ENCODE peak calls at places on chromosomes 13 and 19, in eight cellular contexts. H is progenitor cell of endocrine pancreas; L is body of pancreas; Y is WTC11; X is tibial nerve; S is neural progenitor cell; I is CD4-positive, alpha-beta T cell; Z is AG09309. A is an unnamed sample.

GRCh38 chr19:49469828-49470614 is 4.0 kb upstream of the FLT3LG start:
- DNase-seq in H (no peak), L (no peak), Y (no peak), X (no peak), S (no peak), I (peak; percentile 57), Z (no peak), A (no peak)

GRCh38 chr19:18029617-18030338 is 21.8 kb downstream of the ARRDC2 start:
- DNase-seq in H (no peak), L (peak; percentile 64), Y (no peak), X (no peak), S (no peak), I (no peak), Z (no peak), A (no peak)

GRCh38 chr19:19064811-19065745 is 1.3 kb downstream of the SLC25A42 start:
- DNase-seq in H (no peak), L (peak; percentile 42), Y (peak; percentile 35), X (no peak), S (no peak), I (no peak), Z (no peak), A (peak; percentile 63)

GRCh38 chr13:99057310-99057975 is 79.6 kb upstream of the DOCK9 start:
- DNase-seq in H (no peak), L (no peak), Y (no peak), X (peak; percentile 55), S (no peak), I (no peak), Z (peak; percentile 43), A (no peak)

GRCh38 chr19:23378948-23379347 is 16.3 kb downstream of the ZNF91 start:
- DNase-seq in H (no peak), L (no peak), Y (no peak), X (no peak), S (no peak), I (no peak), Z (no peak), A (no peak)

GRCh38 chr19:55597493-55597892 is 1.8 kb downstream of the FIZ1 start:
- DNase-seq in H (no peak), L (no peak), Y (no peak), X (no peak), S (no peak), I (no peak), Z (no peak), A (no peak)

GRCh38 chr19:53877361-53877766 is 4.6 kb upstream of the PRKCG start:
- DNase-seq in H (no peak), L (no peak), Y (no peak), X (no peak), S (no peak), I (peak; percentile 60), Z (no peak), A (no peak)

GRCh38 chr19:35909684-35910035 is 1.6 kb upstream of the TYROBP start:
- DNase-seq in H (no peak), L (no peak), Y (no peak), X (no peak), S (no peak), I (no peak), Z (no peak), A (no peak)

GRCh38 chr13:40193290-40194203 is 472.9 kb downstream of the FOXO1 start:
- DNase-seq in H (no peak), L (no peak), Y (no peak), X (peak; percentile 77), S (no peak), I (no peak), Z (no peak), A (no peak)

GRCh38 chr13:97946951-97947588 is 6.4 kb upstream of the IPO5 start:
- DNase-seq in H (no peak), L (no peak), Y (no peak), X (no peak), S (no peak), I (no peak), Z (peak; percentile 73), A (no peak)

GRCh38 chr13:40017662-40018262 is 362.3 kb downstream of the COG6 start:
- DNase-seq in H (no peak), L (no peak), Y (no peak), X (no peak), S (peak; percentile 20), I (no peak), Z (no peak), A (no peak)

GRCh38 chr19:34274827-34275625 is 20.7 kb downstream of the GARRE1 start:
- DNase-seq in H (no peak), L (no peak), Y (no peak), X (no peak), S (no peak), I (no peak), Z (peak; percentile 91), A (no peak)

GRCh38 chr13:39777021-39777420 is 121.6 kb downstream of the COG6 start:
- DNase-seq in H (no peak), L (no peak), Y (no peak), X (no peak), S (no peak), I (no peak), Z (no peak), A (no peak)

GRCh38 chr19:12052057-12052570 is 647 bp downstream of the ZNF878 start:
- DNase-seq in H (no peak), L (peak; percentile 11), Y (no peak), X (no peak), S (no peak), I (no peak), Z (no peak), A (peak; percentile 12)

GRCh38 chr19:45423033-45423588 is 606 bp downstream of the ERCC1 start:
- DNase-seq in H (no peak), L (no peak), Y (no peak), X (no peak), S (no peak), I (no peak), Z (no peak), A (no peak)

DNA sequence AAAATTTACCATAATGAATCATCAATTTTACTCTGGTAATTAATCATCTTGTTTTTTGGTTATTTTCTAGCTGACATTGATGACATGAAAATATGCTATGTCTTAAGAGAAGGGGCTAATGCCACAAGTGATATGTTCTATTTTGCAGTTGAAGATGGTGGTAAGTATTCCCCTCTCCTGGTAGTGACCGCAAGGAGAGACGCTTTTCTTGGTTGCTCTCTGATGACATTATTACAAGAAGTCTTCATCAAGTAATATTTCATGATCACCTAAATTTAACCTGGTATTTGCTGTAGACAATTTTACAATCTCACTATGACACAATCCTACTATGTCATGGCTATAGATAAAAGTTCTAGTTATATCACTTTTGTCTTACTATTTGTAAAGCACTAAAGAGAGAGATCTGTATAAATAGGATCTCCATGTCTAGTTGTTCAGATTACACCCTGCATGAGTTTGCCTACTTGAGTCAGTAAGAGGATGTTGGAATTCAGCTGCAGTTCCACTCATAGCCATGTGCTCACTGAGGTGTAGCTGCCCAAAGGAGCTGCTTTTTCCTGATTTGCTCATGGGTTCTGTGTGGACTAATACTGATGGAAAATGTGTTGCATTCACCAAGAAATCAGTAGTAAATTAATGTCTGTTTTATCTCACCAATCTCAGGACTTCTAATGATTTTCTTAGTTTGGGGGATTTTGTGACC is 10.9 kb downstream of the FREM2 start:
- DNase-seq in H (no peak), L (no peak), Y (no peak), X (no peak), S (peak; percentile 31), I (no peak), Z (no peak), A (no peak)
- TF ChIP-seq CTCF in H (peak; percentile 22), L (no peak), Y (no peak), X (no peak), S (no peak), I (no peak), Z (no peak), A (no peak)

DNA sequence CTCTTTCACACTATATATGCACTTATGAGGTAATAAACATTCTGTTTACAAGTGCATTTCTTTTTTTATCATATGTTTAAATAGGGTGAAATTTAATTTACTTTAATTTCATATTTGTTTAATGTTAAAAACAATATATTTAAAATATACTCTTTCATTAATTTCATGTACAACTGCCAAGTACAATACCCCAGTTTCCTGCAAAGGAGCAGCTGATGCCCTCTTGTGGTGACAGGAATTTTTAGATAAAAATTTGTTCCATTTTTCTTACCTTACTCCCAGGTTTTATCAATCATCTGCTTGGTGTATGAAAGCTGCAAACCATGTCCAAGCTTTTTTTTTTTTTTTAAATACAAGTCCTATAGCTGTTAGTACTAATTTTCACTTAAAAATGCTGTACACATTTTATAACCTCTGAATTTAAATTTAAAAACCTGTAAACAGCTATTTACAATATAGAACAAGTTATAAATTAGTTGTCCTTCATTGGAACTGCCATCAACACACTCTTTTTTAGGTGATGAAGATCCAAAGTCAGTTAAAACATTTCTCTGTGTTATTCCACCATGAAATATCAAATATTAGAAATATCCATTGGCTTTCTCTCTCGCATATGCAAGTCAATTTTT is 4.9 kb downstream of the PCDH20 start:
- DNase-seq in H (no peak), L (no peak), Y (no peak), X (no peak), S (peak; percentile 16), I (no peak), Z (no peak), A (no peak)
- TF ChIP-seq CTCF in H (peak; percentile 84), L (peak; percentile 21), Y (peak; percentile 20), X (peak; percentile 17), S (peak; percentile 71), I (no peak), Z (peak; percentile 29), A (no peak)

GRCh38 chr19:30228726-30229523 is 143.3 kb upstream of the ZNF536 start:
- DNase-seq in H (no peak), L (no peak), Y (no peak), X (no peak), S (peak; percentile 65), I (no peak), Z (no peak), A (peak; percentile 16)

GRCh38 chr19:30227071-30227621 is 145.0 kb upstream of the ZNF536 start:
- DNase-seq in H (no peak), L (no peak), Y (peak; percentile 41), X (no peak), S (peak; percentile 67), I (no peak), Z (no peak), A (no peak)

GRCh38 chr19:30228113-30228725 is 144.0 kb upstream of the ZNF536 start:
- DNase-seq in H (no peak), L (no peak), Y (peak; percentile 31), X (no peak), S (peak; percentile 58), I (no peak), Z (no peak), A (peak; percentile 35)

GRCh38 chr19:30226464-30227070 is 145.6 kb upstream of the ZNF536 start:
- DNase-seq in H (no peak), L (peak; percentile 10), Y (peak; percentile 29), X (no peak), S (peak; percentile 48), I (no peak), Z (no peak), A (peak; percentile 53)

GRCh38 chr19:30227661-30228112 is 144.5 kb upstream of the ZNF536 start:
- DNase-seq in H (peak; percentile 73), L (peak; percentile 69), Y (peak; percentile 85), X (peak; percentile 46), S (peak; percentile 94), I (no peak), Z (no peak), A (peak; percentile 77)
- TF ChIP-seq CTCF in H (peak; percentile 73), L (peak; percentile 51), Y (peak; percentile 50), X (peak; percentile 79), S (peak; percentile 64), I (no peak), Z (peak; percentile 35), A (peak; percentile 36)

DNA sequence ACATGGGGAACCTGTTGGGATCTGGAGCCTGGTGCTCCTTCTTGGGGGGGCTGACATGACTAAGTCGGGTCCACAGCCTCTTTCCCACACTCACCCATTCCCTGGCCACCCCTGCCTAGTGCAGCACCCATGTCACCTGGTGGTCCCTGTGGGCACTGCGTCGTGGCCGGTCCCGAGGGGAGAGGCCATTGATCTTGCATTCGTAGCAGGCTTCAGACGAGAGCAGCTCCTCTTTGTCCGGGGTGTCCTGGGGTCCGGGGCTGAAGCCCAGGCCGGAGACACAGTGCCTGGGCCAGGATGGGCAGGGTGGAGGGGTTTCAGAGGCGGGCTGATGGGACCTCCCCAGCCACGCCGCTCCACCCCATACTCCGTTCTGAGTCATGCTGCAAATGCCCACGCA is 19.4 kb downstream of the CCL25 start:
- DNase-seq in H (no peak), L (no peak), Y (no peak), X (no peak), S (no peak), I (no peak), Z (no peak), A (no peak)
- TF ChIP-seq CTCF in H (peak; percentile 12), L (no peak), Y (no peak), X (no peak), S (peak; percentile 7), I (no peak), Z (no peak), A (peak; percentile 55)